ENCODE peak calls at places on chromosomes 2 and 18, in nine cellular contexts. X is stimulated activated CD8-positive, alpha-beta memory T cell treated with anti-CD3 and anti-CD28 coated beads, Interleukin-2, amount 100 ng/mL, for 1 hour; Z is heart right ventricle; I is activated CD4-positive, CD25-positive, alpha-beta regulatory T cell; P is EH; A is NCI-H2081; B is aorta; V is CD4-positive, alpha-beta T cell; U is NCI-H1417. F is an unnamed sample.

GRCh38 chr2:158923641-158924040 is 44.8 kb upstream of the TANC1 start:
- DNase-seq in X (no peak), Z (no peak), I (no peak), P (no peak), A (no peak), B (no peak), V (no peak), U (no peak), F (no peak)

GRCh38 chr18:926946-927345 is 22.3 kb downstream of the ADCYAP1 start:
- DNase-seq in X (no peak), Z (no peak), I (no peak), P (peak), A (no peak), B (no peak), V (no peak), U (no peak), F (no peak)

GRCh38 chr2:8682719-8683667 is 1.1 kb downstream of the ID2 start:
- DNase-seq in X (no peak), Z (no peak), I (no peak), P (peak), A (peak), B (no peak), V (peak), U (peak), F (peak)

GRCh38 chr18:24629926-24630325 is 169.5 kb downstream of the HRH4 start:
- DNase-seq in X (no peak), Z (no peak), I (no peak), P (no peak), A (no peak), B (no peak), V (no peak), U (no peak), F (no peak)

GRCh38 chr2:25218134-25218533 is 49.8 kb upstream of the POMC start:
- DNase-seq in X (no peak), Z (no peak), I (no peak), P (no peak), A (no peak), B (no peak), V (no peak), U (no peak), F (no peak)

GRCh38 chr2:231541605-231542509 is 11.6 kb upstream of the NMUR1 start:
- DNase-seq in X (no peak), Z (no peak), I (no peak), P (peak), A (no peak), B (no peak), V (no peak), U (peak), F (no peak)

GRCh38 chr18:28167835-28168349 is 9.0 kb downstream of the CDH2 start:
- DNase-seq in X (no peak), Z (no peak), I (no peak), P (no peak), A (no peak), B (no peak), V (no peak), U (no peak), F (no peak)

GRCh38 chr2:35960596-35960995 is 395.0 kb upstream of the CRIM1 start:
- DNase-seq in X (no peak), Z (no peak), I (no peak), P (no peak), A (no peak), B (no peak), V (no peak), U (no peak), F (no peak)

GRCh38 chr2:156434461-156435291 is 1.5 kb upstream of the GPD2 start:
- DNase-seq in X (no peak), Z (no peak), I (no peak), P (peak), A (no peak), B (no peak), V (no peak), U (no peak), F (peak)

GRCh38 chr2:233153146-233153798 is 93.1 kb downstream of the INPP5D start:
- DNase-seq in X (no peak), Z (no peak), I (no peak), P (no peak), A (no peak), B (no peak), V (no peak), U (no peak), F (no peak)

GRCh38 chr2:44155577-44156446 is 12.9 kb upstream of the PPM1B start:
- DNase-seq in X (no peak), Z (no peak), I (no peak), P (no peak), A (no peak), B (no peak), V (no peak), U (no peak), F (peak)

GRCh38 chr2:109724533-109725460 is 69.3 kb upstream of the RGPD5 start:
- DNase-seq in X (no peak), Z (no peak), I (no peak), P (no peak), A (no peak), B (no peak), V (no peak), U (no peak), F (no peak)

GRCh38 chr18:29176681-29177080 is 999.8 kb upstream of the CDH2 start:
- DNase-seq in X (no peak), Z (no peak), I (no peak), P (no peak), A (no peak), B (no peak), V (no peak), U (no peak), F (no peak)

GRCh38 chr2:3712424-3712823 is 9.0 kb downstream of the DCDC2C start:
- DNase-seq in X (no peak), Z (no peak), I (no peak), P (no peak), A (no peak), B (no peak), V (no peak), U (no peak), F (no peak)

F was measured in astrocyte of the hippocampus.